ENCODE peak calls at places on chromosomes 2 and 18, in four cellular contexts. One of them, this sample, is unnamed.

GRCh38 chr2:10076511-10076910 is 3.7 kb downstream of the CYS1 start:
- DNase-seq in H9: no peak
- DNase-seq in IMR-90: no peak
- DNase-seq in mesenchymal stem cell: no peak
- DNase-seq in this sample: no peak

GRCh38 chr2:230269715-230270114 is 44.2 kb downstream of the SP140 start:
- DNase-seq in mesenchymal stem cell: no peak
- DNase-seq in IMR-90: no peak
- DNase-seq in H9: no peak
- DNase-seq in this sample: no peak

GRCh38 chr2:189412330-189412953 is 28.8 kb upstream of the WDR75 start:
- DNase-seq in mesenchymal stem cell: peak
- DNase-seq in H9: no peak
- DNase-seq in IMR-90: peak
- DNase-seq in this sample: peak

GRCh38 chr2:226953206-226953605 is 117.4 kb downstream of the RHBDD1 start:
- DNase-seq in IMR-90: no peak
- DNase-seq in H9: no peak
- DNase-seq in mesenchymal stem cell: no peak
- DNase-seq in this sample: no peak

GRCh38 chr2:241573741-241574140 is 15.2 kb downstream of the BOK start:
- DNase-seq in IMR-90: no peak
- DNase-seq in H9: peak
- DNase-seq in mesenchymal stem cell: no peak
- DNase-seq in this sample: no peak

GRCh38 chr2:26901326-26902183 is 53.6 kb downstream of the DPYSL5 start:
- DNase-seq in IMR-90: no peak
- DNase-seq in mesenchymal stem cell: no peak
- DNase-seq in H9: peak
- DNase-seq in this sample: no peak

GRCh38 chr2:218398437-218399390 is 954 bp upstream of the CTDSP1 start:
- DNase-seq in mesenchymal stem cell: peak
- DNase-seq in H9: peak
- DNase-seq in IMR-90: peak
- DNase-seq in this sample: peak

GRCh38 chr2:41854227-41854626 is 193.6 kb upstream of the PKDCC start:
- DNase-seq in IMR-90: peak
- DNase-seq in mesenchymal stem cell: no peak
- DNase-seq in H9: no peak
- DNase-seq in this sample: no peak

GRCh38 chr2:202762546-202762945 is 109.0 kb downstream of the ICA1L start:
- DNase-seq in mesenchymal stem cell: no peak
- DNase-seq in H9: no peak
- DNase-seq in IMR-90: no peak
- DNase-seq in this sample: no peak

GRCh38 chr18:51890762-51891161 is 449.2 kb upstream of the DCC start:
- DNase-seq in mesenchymal stem cell: no peak
- DNase-seq in IMR-90: peak
- DNase-seq in H9: no peak
- DNase-seq in this sample: no peak

GRCh38 chr18:48918156-48918555 is 32.6 kb downstream of the SMAD7 start:
- DNase-seq in mesenchymal stem cell: no peak
- DNase-seq in IMR-90: no peak
- DNase-seq in H9: peak
- DNase-seq in this sample: no peak

GRCh38 chr2:32002406-32002805 is 8.4 kb downstream of the MEMO1 start:
- DNase-seq in H9: no peak
- DNase-seq in mesenchymal stem cell: no peak
- DNase-seq in IMR-90: no peak
- DNase-seq in this sample: no peak

GRCh38 chr2:203547356-203547755 is 12.3 kb upstream of the RAPH1 start:
- DNase-seq in H9: no peak
- DNase-seq in mesenchymal stem cell: no peak
- DNase-seq in IMR-90: no peak
- DNase-seq in this sample: no peak

GRCh38 chr2:2014251-2014761 is 270.0 kb upstream of the PXDN start:
- DNase-seq in IMR-90: no peak
- DNase-seq in mesenchymal stem cell: no peak
- DNase-seq in H9: no peak
- DNase-seq in this sample: peak

GRCh38 chr2:195535911-195536522 is 121.0 kb upstream of the SLC39A10 start:
- DNase-seq in IMR-90: no peak
- DNase-seq in H9: no peak
- DNase-seq in mesenchymal stem cell: no peak
- DNase-seq in this sample: no peak

GRCh38 chr18:8657873-8658521 is 47.4 kb upstream of the MTCL1 start:
- DNase-seq in mesenchymal stem cell: no peak
- DNase-seq in IMR-90: peak
- DNase-seq in H9: peak
- DNase-seq in this sample: peak

GRCh38 chr2:215417400-215417951 is 18.4 kb downstream of the FN1 start:
- DNase-seq in mesenchymal stem cell: no peak
- DNase-seq in H9: no peak
- DNase-seq in IMR-90: no peak
- DNase-seq in this sample: no peak

GRCh38 chr2:150859872-150860271 is 372.4 kb upstream of the RND3 start:
- DNase-seq in mesenchymal stem cell: no peak
- DNase-seq in IMR-90: no peak
- DNase-seq in H9: peak
- DNase-seq in this sample: no peak
- H2BK5ac ChIP-seq in mesenchymal stem cell: no peak
- H2BK5ac ChIP-seq in IMR-90: no peak
- H2BK5ac ChIP-seq in H9: no peak
- H2BK5ac ChIP-seq in this sample: no peak

DNA sequence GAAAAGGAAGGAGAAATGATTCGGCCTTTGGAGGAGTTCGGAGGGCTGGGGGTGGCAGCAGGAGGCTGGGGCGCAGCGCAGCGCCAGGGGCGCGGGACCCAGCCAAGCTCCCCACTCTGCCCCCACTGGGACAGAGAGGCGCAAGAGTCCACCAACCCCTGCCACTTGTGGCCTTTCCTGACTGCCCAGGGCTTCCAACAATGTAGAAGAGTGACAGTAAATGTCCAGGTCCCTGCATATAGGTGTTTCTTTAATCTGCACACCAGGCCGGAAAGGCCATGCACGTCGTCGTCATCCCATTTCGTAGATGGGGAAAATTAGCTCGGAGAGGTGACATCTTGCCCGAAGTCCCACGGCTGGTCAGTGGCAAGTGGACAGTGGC is 96.6 kb downstream of the INHBB start:
- DNase-seq in IMR-90: no peak
- DNase-seq in H9: no peak
- DNase-seq in mesenchymal stem cell: no peak
- DNase-seq in this sample: no peak
- H3K14ac ChIP-seq in IMR-90: no peak
- H3K14ac ChIP-seq in H9: no peak
- H3K14ac ChIP-seq in mesenchymal stem cell: no peak
- H3K14ac ChIP-seq in this sample: no peak

GRCh38 chr18:9824862-9825479 is 60.8 kb upstream of the TXNDC2 start:
- DNase-seq in IMR-90: no peak
- DNase-seq in H9: no peak
- DNase-seq in mesenchymal stem cell: no peak
- DNase-seq in this sample: no peak
- H3K18ac ChIP-seq in IMR-90: peak
- H3K18ac ChIP-seq in H9: no peak
- H3K18ac ChIP-seq in mesenchymal stem cell: peak
- H3K18ac ChIP-seq in this sample: no peak

DNA sequence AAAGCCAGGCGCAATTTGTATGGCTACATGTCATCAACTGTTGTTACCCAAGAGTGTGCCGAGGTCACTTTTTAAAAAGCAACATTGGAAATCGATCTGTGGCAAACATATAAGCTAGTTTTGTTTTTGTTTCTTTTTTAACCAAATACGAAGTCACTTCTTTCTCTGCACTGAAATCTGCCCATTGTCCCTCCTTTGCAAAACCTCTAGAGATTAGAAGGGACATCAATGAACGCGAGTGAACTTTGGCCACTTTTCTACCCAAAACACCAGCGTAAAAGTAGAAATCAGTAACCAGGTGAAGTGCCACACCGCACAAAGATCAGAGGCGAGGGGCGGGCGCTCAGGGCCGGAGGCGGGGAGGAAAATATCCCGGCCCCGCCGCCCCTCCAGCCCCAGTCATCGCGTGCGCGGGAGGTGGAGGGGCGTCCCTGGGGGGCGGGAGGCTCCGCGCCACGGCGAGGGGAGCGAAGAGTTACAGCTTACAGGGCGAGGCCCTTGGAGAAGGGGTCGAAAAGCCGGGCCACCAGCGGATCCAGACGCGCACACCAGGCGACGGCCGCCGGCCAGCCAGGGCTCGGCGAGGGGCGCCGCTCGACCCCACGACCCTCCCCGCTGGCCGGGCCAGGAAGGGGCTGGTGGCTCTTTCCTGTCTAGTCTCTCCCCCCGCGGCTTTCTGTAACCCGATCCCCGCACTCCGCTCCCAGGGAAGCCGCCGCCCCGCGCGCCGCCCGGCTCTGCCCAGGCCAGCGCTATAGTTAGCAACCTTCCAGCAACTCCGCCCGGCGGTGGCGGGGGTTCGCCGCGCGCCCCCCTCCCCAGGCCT is 993 bp downstream of the RBMS1 start:
- DNase-seq in H9: peak
- DNase-seq in IMR-90: peak
- DNase-seq in mesenchymal stem cell: peak
- DNase-seq in this sample: peak
- H2BK5ac ChIP-seq in H9: no peak
- H2BK5ac ChIP-seq in IMR-90: peak
- H2BK5ac ChIP-seq in mesenchymal stem cell: peak
- H2BK5ac ChIP-seq in this sample: peak

DNA sequence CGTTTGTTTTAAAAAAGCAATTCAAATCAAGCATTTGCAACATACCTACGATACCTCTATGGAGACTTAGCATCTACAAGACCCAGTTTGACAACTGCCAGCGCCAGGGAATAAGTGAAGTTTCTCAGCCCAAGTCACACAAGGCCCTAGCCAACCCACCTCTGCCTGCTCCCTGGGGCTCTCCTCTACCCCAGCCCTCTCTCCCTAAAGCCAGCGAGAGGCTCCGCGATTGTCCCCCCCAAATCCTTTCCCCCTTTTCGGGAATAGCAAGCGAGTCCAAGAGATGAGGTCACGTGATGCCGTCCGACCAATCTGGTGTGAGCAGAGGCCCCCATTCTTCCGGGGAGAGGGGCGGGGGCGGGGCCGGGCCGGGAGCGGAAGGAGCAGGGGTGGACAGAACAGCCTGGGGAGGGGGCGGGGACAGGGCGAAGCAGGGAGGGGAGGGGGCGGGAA is 102.2 kb upstream of the RAB6C start:
- DNase-seq in IMR-90: peak
- DNase-seq in H9: peak
- DNase-seq in mesenchymal stem cell: peak
- DNase-seq in this sample: peak
- H3K14ac ChIP-seq in IMR-90: peak
- H3K14ac ChIP-seq in H9: no peak
- H3K14ac ChIP-seq in mesenchymal stem cell: no peak
- H3K14ac ChIP-seq in this sample: no peak

DNA sequence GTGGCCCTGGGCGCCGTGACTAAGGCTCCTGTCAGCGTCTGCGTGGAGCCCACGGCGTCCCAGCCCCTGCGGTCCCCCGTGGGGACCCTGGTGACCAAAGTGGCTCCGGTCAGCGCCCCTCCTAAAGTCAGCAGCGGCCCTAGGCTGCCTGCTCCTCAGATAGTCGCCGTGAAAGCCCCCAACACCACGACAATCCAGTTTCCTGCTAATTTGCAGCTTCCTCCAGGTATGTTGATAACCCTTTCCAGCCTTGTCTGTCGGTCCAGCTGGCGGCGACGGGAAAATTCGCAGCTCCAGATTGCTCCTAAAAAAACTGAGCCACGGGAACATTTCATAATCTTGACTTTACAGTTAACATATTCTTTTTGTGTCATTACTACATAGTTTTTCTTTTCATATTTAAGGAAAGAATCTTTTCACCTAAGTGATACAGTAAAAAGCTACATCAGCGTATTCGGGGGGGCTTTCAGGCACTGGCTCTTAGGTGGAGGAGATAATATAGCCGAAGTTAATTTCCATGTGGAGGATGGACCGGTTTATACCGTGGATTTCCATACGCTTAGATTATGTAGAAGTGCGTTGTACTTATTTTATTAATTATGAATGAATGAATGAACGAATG is 917 bp downstream of the TAF4B start:
- DNase-seq in IMR-90: no peak
- DNase-seq in H9: peak
- DNase-seq in mesenchymal stem cell: peak
- DNase-seq in this sample: no peak
- H3K18ac ChIP-seq in IMR-90: no peak
- H3K18ac ChIP-seq in H9: no peak
- H3K18ac ChIP-seq in mesenchymal stem cell: no peak
- H3K18ac ChIP-seq in this sample: peak

GRCh38 chr18:59705145-59705544 is 7.9 kb upstream of the CCBE1 start:
- DNase-seq in H9: no peak
- DNase-seq in IMR-90: peak
- DNase-seq in mesenchymal stem cell: peak
- DNase-seq in this sample: no peak
- H2BK5ac ChIP-seq in H9: no peak
- H2BK5ac ChIP-seq in IMR-90: peak
- H2BK5ac ChIP-seq in mesenchymal stem cell: no peak
- H2BK5ac ChIP-seq in this sample: no peak

GRCh38 chr2:177169810-177170514 is 42.6 kb upstream of the HNRNPA3 start:
- DNase-seq in H9: no peak
- DNase-seq in IMR-90: no peak
- DNase-seq in mesenchymal stem cell: no peak
- DNase-seq in this sample: no peak
- H3K14ac ChIP-seq in H9: no peak
- H3K14ac ChIP-seq in IMR-90: peak
- H3K14ac ChIP-seq in mesenchymal stem cell: peak
- H3K14ac ChIP-seq in this sample: no peak

DNA sequence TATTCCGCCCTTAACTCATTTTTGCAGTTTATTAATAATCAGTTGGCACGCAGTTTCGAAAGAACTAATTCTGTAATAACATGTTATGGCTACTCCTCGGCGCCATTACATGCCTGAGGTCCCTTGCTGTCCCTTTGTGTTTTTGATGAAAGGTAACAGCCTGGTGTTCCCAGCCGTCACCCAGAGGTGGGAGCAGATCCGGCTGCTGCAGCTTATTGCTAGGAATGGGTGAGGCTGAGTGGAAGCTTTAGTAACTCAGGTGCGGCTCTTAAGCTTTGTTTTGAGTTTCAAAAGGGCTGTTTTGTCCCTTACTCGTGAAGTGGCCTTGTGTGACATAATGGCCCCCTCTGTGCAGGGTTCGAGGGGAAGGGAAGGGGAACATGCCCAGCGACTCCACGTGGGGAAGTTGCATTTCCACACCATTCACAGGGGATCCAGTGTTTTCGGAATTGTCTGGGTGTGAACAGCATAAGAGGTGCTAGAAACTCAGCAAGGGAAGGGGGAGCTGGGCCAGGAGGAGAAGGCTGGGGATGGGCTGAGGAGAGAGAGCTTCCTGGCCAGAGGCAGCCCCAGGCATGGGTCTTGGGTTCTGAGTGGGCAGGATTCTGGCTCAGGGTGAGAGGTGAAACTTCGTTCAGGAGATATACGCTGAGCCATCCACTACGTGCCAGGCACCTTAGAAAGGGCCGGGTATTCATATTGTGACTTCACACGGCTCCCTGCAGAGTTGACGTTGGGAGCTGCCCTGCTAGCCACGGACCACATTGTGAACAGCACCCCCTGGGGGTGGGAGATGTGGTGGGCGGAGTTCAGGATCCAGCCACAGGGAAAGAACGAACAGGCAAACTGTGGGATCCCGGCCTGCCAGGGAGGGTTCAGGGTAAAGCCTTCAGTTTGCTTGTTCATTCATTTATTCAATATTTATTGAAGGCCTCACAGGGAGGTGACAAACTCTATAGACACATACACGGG is 84.4 kb downstream of the TGOLN2 start:
- DNase-seq in mesenchymal stem cell: no peak
- DNase-seq in IMR-90: no peak
- DNase-seq in H9: peak
- DNase-seq in this sample: no peak
- H3K18ac ChIP-seq in mesenchymal stem cell: no peak
- H3K18ac ChIP-seq in IMR-90: no peak
- H3K18ac ChIP-seq in H9: no peak
- H3K18ac ChIP-seq in this sample: peak

This sample was measured in neuronal stem cell.